ENCODE peak calls at places on chromosomes 11 and 22, in five cellular contexts. O, E, D, P and J are unnamed samples.
A peak's percentile ranks its signal among the peaks of the same experiment; 100 is the strongest.

GRCh38 chr11:86511086-86511551 is 136.4 kb downstream of the CCDC81 start:
- DNase-seq in O (no peak), E (no peak), D (no peak), P (peak; percentile 27), J (no peak)

GRCh38 chr11:43933226-43933607 is 9.2 kb upstream of the C11orf96 start:
- DNase-seq in O (no peak), E (no peak), D (no peak), P (no peak), J (no peak)

GRCh38 chr11:84899740-84900139 is 727.4 kb downstream of the DLG2 start:
- DNase-seq in O (peak; percentile 15), E (no peak), D (peak; percentile 10), P (no peak), J (no peak)

GRCh38 chr11:12239396-12240298 is 129.3 kb downstream of the MICAL2 start:
- DNase-seq in O (no peak), E (no peak), D (no peak), P (no peak), J (no peak)

GRCh38 chr11:30322162-30322561 is 742 bp upstream of the ARL14EP start:
- DNase-seq in O (no peak), E (no peak), D (no peak), P (no peak), J (no peak)

GRCh38 chr11:117273550-117274289 is 17.4 kb upstream of the BACE1-AS start:
- DNase-seq in O (no peak), E (no peak), D (no peak), P (no peak), J (no peak)

GRCh38 chr11:126601136-126601535 is 245.7 kb downstream of the ST3GAL4 start:
- DNase-seq in O (no peak), E (no peak), D (no peak), P (no peak), J (no peak)

GRCh38 chr11:17846852-17847453 is 112.4 kb downstream of the KCNC1 start:
- DNase-seq in O (peak; percentile 17), E (no peak), D (no peak), P (no peak), J (no peak)

GRCh38 chr11:86442420-86442819 is 67.7 kb downstream of the CCDC81 start:
- DNase-seq in O (no peak), E (no peak), D (no peak), P (no peak), J (no peak)

GRCh38 chr11:126978155-126978554 is 22.4 kb downstream of the KIRREL3 start:
- DNase-seq in O (no peak), E (no peak), D (no peak), P (no peak), J (no peak)

GRCh38 chr11:74417860-74418508 is 19.8 kb upstream of the PGM2L1 start:
- DNase-seq in O (no peak), E (no peak), D (no peak), P (no peak), J (no peak)

GRCh38 chr11:12331239-12331874 is 46.0 kb upstream of the PARVA start:
- DNase-seq in O (peak; percentile 70), E (peak; percentile 84), D (peak; percentile 78), P (peak; percentile 5), J (peak; percentile 70)

GRCh38 chr22:21568207-21569075 is 927 bp downstream of the UBE2L3 start:
- DNase-seq in O (peak; percentile 78), E (no peak), D (peak; percentile 34), P (no peak), J (peak; percentile 68)

GRCh38 chr11:727281-727701 is 20.0 kb upstream of the TALDO1 start:
- DNase-seq in O (no peak), E (no peak), D (no peak), P (no peak), J (peak; percentile 31)

GRCh38 chr11:724733-725386 is 18.8 kb downstream of the EPS8L2 start:
- DNase-seq in O (no peak), E (no peak), D (no peak), P (no peak), J (peak; percentile 34)

GRCh38 chr11:726278-726915 is 20.4 kb downstream of the EPS8L2 start:
- DNase-seq in O (peak; percentile 95), E (peak; percentile 74), D (no peak), P (no peak), J (peak; percentile 71)

GRCh38 chr11:724063-724732 is 18.2 kb downstream of the EPS8L2 start:
- DNase-seq in O (no peak), E (no peak), D (no peak), P (no peak), J (peak; percentile 30)

GRCh38 chr11:725624-726202 is 19.7 kb downstream of the EPS8L2 start:
- DNase-seq in O (peak; percentile 59), E (peak; percentile 71), D (no peak), P (no peak), J (peak; percentile 51)
- H3K4me3 ChIP-seq in O (peak overlapping the region; percentile 34), E (peak overlapping the region; percentile 49), D (no peak overlapping the region), P (peak overlapping the region; percentile 58), J (peak overlapping the region; percentile 17)

DNA sequence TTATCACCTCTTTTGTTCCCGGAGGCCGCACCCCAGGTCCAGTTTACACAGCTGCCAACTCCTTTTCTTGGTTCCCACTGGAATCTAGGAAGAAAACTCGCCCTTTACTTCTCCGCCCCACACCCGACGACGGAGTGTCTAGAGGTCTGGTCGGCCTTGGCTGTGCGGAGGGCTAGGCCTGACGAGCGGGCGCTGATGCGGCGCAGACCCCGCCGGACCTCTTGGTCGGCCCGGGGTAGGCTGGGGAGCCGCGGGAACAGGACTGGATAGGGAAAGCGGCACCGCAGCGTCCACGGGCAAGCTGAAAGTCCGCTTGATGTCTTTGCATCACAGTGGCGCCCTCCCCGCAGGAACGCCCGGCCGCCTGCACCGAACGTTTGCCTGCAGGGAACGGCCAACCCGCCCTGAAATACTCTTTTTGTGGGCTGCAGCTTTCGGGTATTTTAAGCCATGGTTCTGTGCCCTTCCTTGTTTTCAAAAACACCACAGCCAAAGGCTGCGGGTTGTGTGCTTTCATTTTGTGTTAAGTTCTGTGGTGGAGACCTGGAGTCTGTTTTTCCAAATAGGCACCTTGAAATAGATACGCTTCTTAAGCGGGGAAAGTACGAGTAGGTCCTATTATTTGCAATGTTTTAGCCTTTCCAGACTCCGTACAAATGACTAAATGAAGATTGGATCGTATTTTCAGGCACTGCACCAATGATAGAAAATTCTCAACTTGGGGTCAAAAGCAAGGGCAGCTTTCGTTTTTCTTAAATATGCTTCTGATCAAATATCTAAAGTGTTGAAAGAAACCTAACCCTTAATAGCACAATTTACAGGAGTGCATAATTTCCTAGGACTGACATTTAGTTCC is 880 bp upstream of the ZBED5 start:
- DNase-seq in O (peak; percentile 33), E (peak; percentile 76), D (peak; percentile 50), P (peak; percentile 11), J (peak; percentile 64)
- TF ChIP-seq GABPA in O (no peak), E (no peak), D (no peak), P (no peak), J (no peak)

GRCh38 chr11:32991427-32991826 is 24.3 kb upstream of the DEPDC7 start:
- DNase-seq in O (no peak), E (no peak), D (no peak), P (no peak), J (no peak)
- TF ChIP-seq SIN3A in O (no peak), E (no peak), D (no peak), P (no peak), J (no peak)

GRCh38 chr11:66721939-66722338 is 7.1 kb downstream of the SPTBN2 start:
- DNase-seq in O (no peak), E (no peak), D (no peak), P (no peak), J (no peak)

GRCh38 chr11:66719111-66719872 is 9.7 kb downstream of the SPTBN2 start:
- DNase-seq in O (no peak), E (no peak), D (peak; percentile 30), P (no peak), J (no peak)

GRCh38 chr11:66720899-66721470 is 8.0 kb downstream of the SPTBN2 start:
- DNase-seq in O (no peak), E (no peak), D (no peak), P (no peak), J (no peak)

GRCh38 chr11:66718320-66718971 is 10.6 kb downstream of the SPTBN2 start:
- DNase-seq in O (no peak), E (peak; percentile 62), D (peak; percentile 39), P (no peak), J (no peak)

GRCh38 chr11:66720223-66720898 is 8.7 kb downstream of the SPTBN2 start:
- DNase-seq in O (peak; percentile 45), E (peak; percentile 81), D (peak; percentile 83), P (no peak), J (peak; percentile 60)
- H3K4me3 ChIP-seq in O (no peak overlapping the region), E (no peak overlapping the region), D (peak overlapping the region; percentile 53), P (no peak overlapping the region), J (no peak overlapping the region)

GRCh38 chr11:122405788-122406341 is 249.7 kb upstream of the UBASH3B start:
- DNase-seq in O (no peak), E (no peak), D (no peak), P (no peak), J (no peak)

DNA sequence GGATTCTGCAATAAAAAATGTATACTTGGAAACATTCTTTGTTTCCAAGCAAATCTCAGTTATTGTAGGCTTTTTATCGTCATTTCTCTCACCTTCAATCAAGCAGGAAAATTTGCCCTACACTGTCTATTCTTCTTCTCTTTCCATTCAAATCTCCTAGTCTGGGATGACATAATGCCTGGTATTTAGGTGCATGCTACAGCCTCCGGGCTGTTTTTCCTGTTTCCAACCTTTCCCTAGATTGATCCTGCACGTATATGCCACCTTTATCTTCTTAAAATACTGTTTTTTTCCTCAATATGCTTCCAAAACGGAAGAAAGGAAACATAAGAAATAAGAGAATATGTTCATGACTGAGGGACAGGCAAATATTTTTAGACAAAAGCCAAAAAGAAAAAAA is 249.1 kb upstream of the UBASH3B start:
- DNase-seq in O (no peak), E (no peak), D (no peak), P (no peak), J (no peak)
- TF ChIP-seq GABPA in O (no peak), E (no peak), D (no peak), P (no peak), J (no peak)

DNA sequence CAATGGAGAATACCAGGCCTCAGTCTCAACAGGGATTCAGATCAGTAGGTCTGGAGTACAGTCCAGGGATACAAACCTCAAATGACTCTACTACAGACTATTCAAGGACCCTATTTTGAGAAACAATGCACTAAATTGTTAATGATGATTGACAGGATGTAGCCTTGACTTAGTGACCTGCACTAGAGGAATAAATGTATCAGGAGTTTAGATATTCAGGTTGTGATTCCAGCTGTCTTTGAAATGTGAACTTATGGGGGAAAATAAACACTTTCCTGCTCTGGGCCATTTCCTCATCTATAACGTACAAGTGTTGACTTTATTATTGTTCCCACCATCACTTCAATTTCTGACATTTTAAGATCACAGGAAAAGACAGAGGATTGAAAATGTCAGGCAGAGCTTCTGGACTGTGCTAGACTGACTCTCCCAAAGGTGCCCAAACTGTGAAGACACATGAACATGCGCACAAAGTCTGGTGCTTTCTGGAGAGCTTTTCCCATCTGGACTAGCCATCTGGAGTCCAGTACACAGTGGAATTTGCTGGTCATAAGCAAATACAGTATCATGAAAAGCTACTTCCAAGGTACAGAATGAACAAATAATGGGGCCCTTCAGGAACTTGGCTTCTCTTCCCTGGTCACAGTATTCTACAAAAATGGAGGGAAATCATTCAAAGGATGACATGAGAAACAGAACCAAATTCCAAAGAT is 110.4 kb downstream of the USP35 start:
- DNase-seq in O (no peak), E (no peak), D (no peak), P (no peak), J (no peak)
- TF ChIP-seq SIN3A in O (no peak), E (no peak), D (no peak), P (no peak), J (no peak)

DNA sequence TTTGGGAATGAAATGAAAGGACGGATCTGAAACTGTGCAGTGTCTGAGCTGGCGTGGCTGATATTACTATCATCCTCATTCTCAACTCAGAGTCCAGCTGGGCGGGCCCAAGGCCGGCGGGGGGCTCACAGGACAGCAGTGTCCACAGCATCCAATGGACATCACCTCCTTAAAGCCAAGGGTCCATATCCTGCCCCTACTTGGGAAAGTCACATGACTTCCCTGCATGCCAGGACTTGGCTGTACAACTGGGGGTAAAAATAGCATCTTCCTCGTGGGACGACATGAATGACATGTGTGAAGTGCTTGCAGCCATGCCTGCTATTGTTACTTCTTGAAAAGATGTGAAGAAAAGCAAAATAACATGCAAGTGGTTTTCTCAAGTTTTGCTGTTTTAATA is 82.3 kb downstream of the TRMU start:
- DNase-seq in O (no peak), E (no peak), D (no peak), P (no peak), J (no peak)
- H3K4me3 ChIP-seq in O (no peak overlapping the region), E (no peak overlapping the region), D (no peak overlapping the region), P (no peak overlapping the region), J (no peak overlapping the region)